ENCODE peak calls at places on chromosomes 12 and 14, in seven cellular contexts. W is neuronal stem cell, V is H9, T is mesenchymal stem cell, E is IMR-90, M is H1, J is trophoblast cell. S is an unnamed sample.

GRCh38 chr14:56176530-56176929 is 58.3 kb downstream of the PELI2 start:
- DNase-seq in W (no peak), J (no peak), V (no peak), M (no peak), T (no peak), E (no peak), S (no peak)

GRCh38 chr12:20063116-20063515 is 305.2 kb upstream of the PDE3A start:
- DNase-seq in T (no peak), E (peak), W (no peak), J (no peak), V (no peak), M (no peak), S (no peak)

GRCh38 chr12:18320976-18321375 is 59.7 kb downstream of the PIK3C2G start:
- DNase-seq in V (no peak), M (no peak), J (no peak), W (no peak), T (no peak), E (no peak), S (no peak)

GRCh38 chr12:19739195-19739776 is 300.0 kb downstream of the AEBP2 start:
- DNase-seq in J (peak), E (peak), V (no peak), M (no peak), T (peak), W (peak), S (peak)

GRCh38 chr12:4002601-4003000 is 129.4 kb upstream of the PARP11 start:
- DNase-seq in J (peak), E (no peak), W (no peak), V (no peak), T (no peak), M (no peak), S (no peak)

GRCh38 chr12:107884769-107885694 is 110.5 kb downstream of the ASCL4 start:
- DNase-seq in W (peak), J (peak), V (peak), T (peak), M (peak), E (peak), S (peak)

GRCh38 chr12:123966596-123966995 is 6.0 kb downstream of the CCDC92 start:
- DNase-seq in W (no peak), T (no peak), M (no peak), J (no peak), V (no peak), E (peak), S (no peak)

GRCh38 chr12:120532701-120533238 is 1.4 kb upstream of the RNF10 start:
- DNase-seq in E (no peak), W (no peak), T (no peak), J (no peak), V (no peak), M (no peak), S (no peak)

GRCh38 chr14:100393906-100394732 is 71.0 kb downstream of the SLC25A47 start:
- DNase-seq in W (no peak), V (no peak), E (no peak), M (no peak), J (no peak), T (no peak), S (peak)

GRCh38 chr14:81416233-81416927 is 16.3 kb upstream of the STON2 start:
- DNase-seq in E (no peak), J (peak), M (no peak), W (no peak), T (no peak), V (no peak), S (no peak)

GRCh38 chr12:87363497-87364084 is 665.6 kb downstream of the C12orf50 start:
- DNase-seq in W (no peak), T (no peak), M (no peak), V (no peak), J (no peak), E (no peak), S (no peak)

GRCh38 chr12:28034271-28034670 is 61.7 kb upstream of the PTHLH start:
- DNase-seq in J (no peak), V (no peak), T (peak), M (no peak), E (no peak), W (no peak), S (no peak)

GRCh38 chr14:75186953-75187352 is 10.5 kb upstream of the TMED10 start:
- DNase-seq in V (no peak), E (no peak), M (no peak), W (no peak), J (no peak), T (no peak), S (no peak)

GRCh38 chr12:27344246-27344645 is 11.6 kb downstream of the BMAL2 start:
- DNase-seq in M (no peak), J (peak), V (no peak), E (no peak), W (no peak), T (no peak), S (no peak)

GRCh38 chr14:73713804-73714655 is at the start of gene PNMA1:
- DNase-seq in E (peak), M (peak), V (peak), J (peak), W (peak), T (peak), S (peak)

GRCh38 chr12:81080431-81080983 is 2.6 kb downstream of the ACSS3 start:
- DNase-seq in J (no peak), T (no peak), E (peak), M (no peak), W (no peak), V (no peak), S (peak)

GRCh38 chr14:101823511-101824120 is 62.1 kb downstream of the PPP2R5C start:
- DNase-seq in E (no peak), V (no peak), M (no peak), W (no peak), J (no peak), T (peak), S (no peak)

GRCh38 chr12:68804654-68805591 is 3.1 kb upstream of the MDM2 start:
- DNase-seq in E (no peak), M (peak), J (peak), V (peak), W (no peak), T (no peak), S (peak)

GRCh38 chr12:46788247-46788887 is 37.4 kb downstream of the SLC38A4 start:
- DNase-seq in M (no peak), J (no peak), V (no peak), T (peak), W (no peak), E (peak), S (no peak)

GRCh38 chr12:71654200-71654599 is 9.4 kb downstream of the ZFC3H1 start:
- DNase-seq in T (no peak), E (no peak), M (no peak), J (peak), V (no peak), W (no peak), S (no peak)

GRCh38 chr14:99241314-99242035 is 30.5 kb downstream of the BCL11B start:
- DNase-seq in E (no peak), V (no peak), J (no peak), T (no peak), M (no peak), W (no peak), S (no peak)

GRCh38 chr12:49885118-49885517 is 18.6 kb downstream of the FAIM2 start:
- DNase-seq in J (no peak), M (no peak), W (no peak), E (no peak), V (peak), T (no peak), S (no peak)

GRCh38 chr12:121799175-121799841 is 4.5 kb upstream of the SETD1B start:
- DNase-seq in J (peak), T (peak), M (no peak), V (peak), W (no peak), E (peak), S (peak)

GRCh38 chr14:93007225-93007997 is 84.5 kb downstream of the CHGA start:
- DNase-seq in J (peak), V (no peak), E (peak), W (no peak), M (no peak), T (peak), S (no peak)

GRCh38 chr14:99262977-99263448 is 9.0 kb downstream of the BCL11B start:
- DNase-seq in T (no peak), W (no peak), J (no peak), V (no peak), M (no peak), E (no peak), S (peak)

GRCh38 chr12:57452181-57452936 is 2.7 kb upstream of the INHBE start:
- DNase-seq in T (peak), W (no peak), E (peak), M (no peak), V (no peak), J (peak), S (peak)
- H3K9ac ChIP-seq in T (peak), W (no peak), E (no peak), M (no peak), V (no peak), J (no peak), S (no peak)

GRCh38 chr12:6818246-6819006 is 3.2 kb upstream of the GPR162 start:
- DNase-seq in W (no peak), T (no peak), J (no peak), M (peak), V (peak), E (no peak), S (peak)

GRCh38 chr12:6821271-6821673 is 349 bp upstream of the GPR162 start:
- DNase-seq in T (peak), W (no peak), M (peak), E (peak), V (peak), J (peak), S (peak)

GRCh38 chr12:6819069-6820030 is 2.3 kb upstream of the GPR162 start:
- DNase-seq in E (no peak), W (no peak), J (no peak), T (no peak), V (no peak), M (no peak), S (peak)

GRCh38 chr12:6821674-6822433 is at the start of gene GPR162:
- DNase-seq in V (peak), E (peak), M (peak), T (peak), W (peak), J (no peak), S (peak)

GRCh38 chr12:6820171-6820570 is 1.4 kb upstream of the GPR162 start:
- DNase-seq in V (no peak), W (no peak), M (no peak), J (no peak), T (no peak), E (no peak), S (no peak)
- H4K8ac ChIP-seq in V (no peak), W (no peak), M (no peak), J (no peak), T (peak), E (no peak), S (no peak)

GRCh38 chr12:9752145-9752717 is 8.5 kb downstream of the CD69 start:
- DNase-seq in V (no peak), W (no peak), T (no peak), M (no peak), J (no peak), E (no peak), S (no peak)
- H3K23ac ChIP-seq in V (no peak), W (no peak), T (no peak), M (no peak), J (no peak), E (no peak), S (no peak)

DNA sequence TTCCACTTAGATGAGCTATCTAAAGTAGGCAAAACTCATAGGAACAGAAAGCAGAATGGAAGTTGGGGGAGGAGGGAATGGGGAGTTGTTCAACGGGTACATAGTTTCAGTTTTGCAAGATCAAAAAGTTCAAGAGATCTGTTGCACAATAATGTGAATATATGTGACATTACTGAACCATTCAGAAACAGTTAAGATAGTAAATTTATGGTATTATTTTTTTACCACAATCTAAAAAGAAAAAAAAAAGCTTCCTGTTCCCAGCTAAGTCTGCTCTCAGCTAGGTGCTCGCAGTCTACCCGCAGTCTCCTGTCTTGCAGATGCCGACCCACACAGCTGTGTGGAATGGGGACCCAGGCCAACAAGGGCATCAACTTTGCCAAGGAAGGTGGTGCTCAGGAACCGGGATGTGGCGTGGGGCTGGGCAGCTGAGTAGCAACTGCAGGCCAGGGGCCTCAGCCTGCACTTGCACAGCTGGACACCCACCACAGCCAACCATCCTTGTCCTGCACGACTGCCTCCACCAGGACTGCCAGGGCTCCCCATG is 15.3 kb upstream of the ANO6 start:
- DNase-seq in W (no peak), T (peak), J (peak), M (no peak), V (no peak), E (peak), S (no peak)
- H3K9ac ChIP-seq in W (no peak), T (no peak), J (no peak), M (no peak), V (no peak), E (no peak), S (no peak)

S was measured in mesendoderm.